ENCODE peak calls at places on chromosome 19, in four cellular contexts. One of them, this sample, is unnamed.

GRCh38 chr19:15315101-15315500 is 17.2 kb downstream of the BRD4 start:
- DNase-seq in activated CD8-positive, alpha-beta T cell treated with anti-CD3 and anti-CD28 coated beads for 36 hours: no peak
- DNase-seq in mammary epithelial cell: peak; percentile 70
- DNase-seq in fibroblast of lung: no peak
- DNase-seq in this sample: no peak

GRCh38 chr19:39858541-39858940 is 12.4 kb upstream of the FBL start:
- DNase-seq in activated CD8-positive, alpha-beta T cell treated with anti-CD3 and anti-CD28 coated beads for 36 hours: peak; percentile 82
- DNase-seq in mammary epithelial cell: no peak
- DNase-seq in fibroblast of lung: peak; percentile 14
- DNase-seq in this sample: no peak

GRCh38 chr19:1278713-1279112 is 3.4 kb downstream of the FAM174C start:
- DNase-seq in activated CD8-positive, alpha-beta T cell treated with anti-CD3 and anti-CD28 coated beads for 36 hours: no peak
- DNase-seq in mammary epithelial cell: no peak
- DNase-seq in fibroblast of lung: no peak
- DNase-seq in this sample: no peak

GRCh38 chr19:18894254-18895037 is 1.5 kb downstream of the CERS1 start:
- DNase-seq in activated CD8-positive, alpha-beta T cell treated with anti-CD3 and anti-CD28 coated beads for 36 hours: no peak
- DNase-seq in mammary epithelial cell: no peak
- DNase-seq in fibroblast of lung: peak; percentile 62
- DNase-seq in this sample: peak; percentile 54

GRCh38 chr19:54969647-54970046 is 3.5 kb downstream of the NLRP2 start:
- DNase-seq in activated CD8-positive, alpha-beta T cell treated with anti-CD3 and anti-CD28 coated beads for 36 hours: no peak
- DNase-seq in mammary epithelial cell: no peak
- DNase-seq in fibroblast of lung: no peak
- DNase-seq in this sample: no peak

GRCh38 chr19:1154731-1155351 is 19.2 kb downstream of the SBNO2 start:
- DNase-seq in activated CD8-positive, alpha-beta T cell treated with anti-CD3 and anti-CD28 coated beads for 36 hours: no peak
- DNase-seq in mammary epithelial cell: peak; percentile 85
- DNase-seq in fibroblast of lung: peak; percentile 86
- DNase-seq in this sample: no peak

GRCh38 chr19:3006075-3006767 is 22.9 kb downstream of the TLE2 start:
- DNase-seq in activated CD8-positive, alpha-beta T cell treated with anti-CD3 and anti-CD28 coated beads for 36 hours: peak; percentile 40
- DNase-seq in mammary epithelial cell: no peak
- DNase-seq in fibroblast of lung: no peak
- DNase-seq in this sample: no peak

GRCh38 chr19:916645-917322 is 349 bp upstream of the KISS1R start:
- DNase-seq in activated CD8-positive, alpha-beta T cell treated with anti-CD3 and anti-CD28 coated beads for 36 hours: peak; percentile 59
- DNase-seq in mammary epithelial cell: no peak
- DNase-seq in fibroblast of lung: no peak
- DNase-seq in this sample: no peak

GRCh38 chr19:2230029-2230531 is 6.0 kb downstream of the PLEKHJ1 start:
- DNase-seq in activated CD8-positive, alpha-beta T cell treated with anti-CD3 and anti-CD28 coated beads for 36 hours: no peak
- DNase-seq in mammary epithelial cell: no peak
- DNase-seq in fibroblast of lung: no peak
- DNase-seq in this sample: no peak

GRCh38 chr19:42380155-42380554 is 9.9 kb downstream of the CNFN start:
- DNase-seq in activated CD8-positive, alpha-beta T cell treated with anti-CD3 and anti-CD28 coated beads for 36 hours: no peak
- DNase-seq in mammary epithelial cell: no peak
- DNase-seq in fibroblast of lung: no peak
- DNase-seq in this sample: no peak

GRCh38 chr19:42693760-42694350 is 46.4 kb downstream of the PSG3 start:
- DNase-seq in activated CD8-positive, alpha-beta T cell treated with anti-CD3 and anti-CD28 coated beads for 36 hours: peak; percentile 26
- DNase-seq in mammary epithelial cell: peak; percentile 43
- DNase-seq in fibroblast of lung: peak; percentile 33
- DNase-seq in this sample: peak; percentile 57

GRCh38 chr19:1299822-1300221 is 14.1 kb downstream of the EFNA2 start:
- DNase-seq in activated CD8-positive, alpha-beta T cell treated with anti-CD3 and anti-CD28 coated beads for 36 hours: no peak
- DNase-seq in mammary epithelial cell: no peak
- DNase-seq in fibroblast of lung: no peak
- DNase-seq in this sample: no peak

GRCh38 chr19:41325947-41326706 is 16.2 kb downstream of the CCDC97 start:
- DNase-seq in activated CD8-positive, alpha-beta T cell treated with anti-CD3 and anti-CD28 coated beads for 36 hours: peak; percentile 58
- DNase-seq in mammary epithelial cell: no peak
- DNase-seq in fibroblast of lung: peak; percentile 82
- DNase-seq in this sample: peak; percentile 85

GRCh38 chr19:19113040-19113541 is 25.2 kb downstream of the TMEM161A start:
- DNase-seq in activated CD8-positive, alpha-beta T cell treated with anti-CD3 and anti-CD28 coated beads for 36 hours: peak; percentile 21
- DNase-seq in mammary epithelial cell: no peak
- DNase-seq in fibroblast of lung: peak; percentile 30
- DNase-seq in this sample: peak; percentile 54

GRCh38 chr19:2328401-2329161 is at the start of the genes LSM7 and SPPL2B:
- DNase-seq in activated CD8-positive, alpha-beta T cell treated with anti-CD3 and anti-CD28 coated beads for 36 hours: peak; percentile 91
- DNase-seq in mammary epithelial cell: peak; percentile 83
- DNase-seq in fibroblast of lung: peak; percentile 77
- DNase-seq in this sample: peak; percentile 100

GRCh38 chr19:45995715-45996385 is 583 bp downstream of the CCDC61 start:
- DNase-seq in activated CD8-positive, alpha-beta T cell treated with anti-CD3 and anti-CD28 coated beads for 36 hours: no peak
- DNase-seq in mammary epithelial cell: no peak
- DNase-seq in fibroblast of lung: peak; percentile 67
- DNase-seq in this sample: no peak

GRCh38 chr19:18223860-18224524 is 2.2 kb downstream of the PDE4C start:
- DNase-seq in activated CD8-positive, alpha-beta T cell treated with anti-CD3 and anti-CD28 coated beads for 36 hours: peak; percentile 44
- DNase-seq in mammary epithelial cell: no peak
- DNase-seq in fibroblast of lung: no peak
- DNase-seq in this sample: peak; percentile 62

GRCh38 chr19:54556194-54556593 is 17.4 kb upstream of the LILRA2 start:
- DNase-seq in activated CD8-positive, alpha-beta T cell treated with anti-CD3 and anti-CD28 coated beads for 36 hours: no peak
- DNase-seq in mammary epithelial cell: no peak
- DNase-seq in fibroblast of lung: no peak
- DNase-seq in this sample: no peak

GRCh38 chr19:3769494-3769893 is 2.5 kb downstream of the RAX2 start:
- DNase-seq in activated CD8-positive, alpha-beta T cell treated with anti-CD3 and anti-CD28 coated beads for 36 hours: no peak
- DNase-seq in mammary epithelial cell: no peak
- DNase-seq in fibroblast of lung: no peak
- DNase-seq in this sample: no peak

GRCh38 chr19:1852294-1852646 is 4.0 kb upstream of the REXO1 start:
- DNase-seq in activated CD8-positive, alpha-beta T cell treated with anti-CD3 and anti-CD28 coated beads for 36 hours: peak; percentile 62
- DNase-seq in mammary epithelial cell: no peak
- DNase-seq in fibroblast of lung: no peak
- DNase-seq in this sample: no peak

GRCh38 chr19:30686252-30686762 is 314.1 kb downstream of the ZNF536 start:
- DNase-seq in activated CD8-positive, alpha-beta T cell treated with anti-CD3 and anti-CD28 coated beads for 36 hours: no peak
- DNase-seq in mammary epithelial cell: no peak
- DNase-seq in fibroblast of lung: peak; percentile 14
- DNase-seq in this sample: no peak

GRCh38 chr19:3403489-3404323 is 37.3 kb downstream of the NFIC start:
- DNase-seq in activated CD8-positive, alpha-beta T cell treated with anti-CD3 and anti-CD28 coated beads for 36 hours: no peak
- DNase-seq in mammary epithelial cell: peak; percentile 11
- DNase-seq in fibroblast of lung: peak; percentile 96
- DNase-seq in this sample: no peak

GRCh38 chr19:30227661-30228112 is 144.5 kb upstream of the ZNF536 start:
- DNase-seq in activated CD8-positive, alpha-beta T cell treated with anti-CD3 and anti-CD28 coated beads for 36 hours: peak; percentile 72
- DNase-seq in mammary epithelial cell: peak; percentile 42
- DNase-seq in fibroblast of lung: peak; percentile 59
- DNase-seq in this sample: peak; percentile 92

GRCh38 chr19:1098177-1099051 is 3.2 kb upstream of the POLR2E start:
- DNase-seq in activated CD8-positive, alpha-beta T cell treated with anti-CD3 and anti-CD28 coated beads for 36 hours: no peak
- DNase-seq in mammary epithelial cell: no peak
- DNase-seq in fibroblast of lung: no peak
- DNase-seq in this sample: no peak

GRCh38 chr19:41324231-41324702 is 14.3 kb downstream of the CCDC97 start:
- DNase-seq in activated CD8-positive, alpha-beta T cell treated with anti-CD3 and anti-CD28 coated beads for 36 hours: no peak
- DNase-seq in mammary epithelial cell: no peak
- DNase-seq in fibroblast of lung: no peak
- DNase-seq in this sample: no peak

GRCh38 chr19:2636897-2637683 is 65.4 kb downstream of the GNG7 start:
- DNase-seq in activated CD8-positive, alpha-beta T cell treated with anti-CD3 and anti-CD28 coated beads for 36 hours: peak; percentile 83
- DNase-seq in mammary epithelial cell: no peak
- DNase-seq in fibroblast of lung: peak; percentile 23
- DNase-seq in this sample: peak; percentile 89

GRCh38 chr19:10238172-10238783 is 7.1 kb upstream of the S1PR2 start:
- DNase-seq in activated CD8-positive, alpha-beta T cell treated with anti-CD3 and anti-CD28 coated beads for 36 hours: peak; percentile 32
- DNase-seq in mammary epithelial cell: no peak
- DNase-seq in fibroblast of lung: peak; percentile 17
- DNase-seq in this sample: no peak

GRCh38 chr19:2114821-2115220 is 18.1 kb downstream of the IZUMO4 start:
- DNase-seq in activated CD8-positive, alpha-beta T cell treated with anti-CD3 and anti-CD28 coated beads for 36 hours: no peak
- DNase-seq in mammary epithelial cell: no peak
- DNase-seq in fibroblast of lung: no peak
- DNase-seq in this sample: no peak

GRCh38 chr19:35332817-35333216 is 3.8 kb downstream of the CD22 start:
- DNase-seq in activated CD8-positive, alpha-beta T cell treated with anti-CD3 and anti-CD28 coated beads for 36 hours: peak; percentile 76
- DNase-seq in mammary epithelial cell: no peak
- DNase-seq in fibroblast of lung: no peak
- DNase-seq in this sample: no peak

GRCh38 chr19:42028304-42029216 is 34.5 kb upstream of the ATP1A3 start:
- DNase-seq in activated CD8-positive, alpha-beta T cell treated with anti-CD3 and anti-CD28 coated beads for 36 hours: peak; percentile 50
- DNase-seq in mammary epithelial cell: no peak
- DNase-seq in fibroblast of lung: no peak
- DNase-seq in this sample: no peak

GRCh38 chr19:16021796-16022195 is 54.5 kb upstream of the TPM4 start:
- DNase-seq in activated CD8-positive, alpha-beta T cell treated with anti-CD3 and anti-CD28 coated beads for 36 hours: no peak
- DNase-seq in mammary epithelial cell: no peak
- DNase-seq in fibroblast of lung: no peak
- DNase-seq in this sample: no peak

GRCh38 chr19:39512964-39513363 is 2.0 kb upstream of the SELENOV start:
- DNase-seq in activated CD8-positive, alpha-beta T cell treated with anti-CD3 and anti-CD28 coated beads for 36 hours: no peak
- DNase-seq in mammary epithelial cell: no peak
- DNase-seq in fibroblast of lung: no peak
- DNase-seq in this sample: no peak

GRCh38 chr19:35213678-35214632 is 14.6 kb downstream of the FAM187B start:
- DNase-seq in activated CD8-positive, alpha-beta T cell treated with anti-CD3 and anti-CD28 coated beads for 36 hours: peak; percentile 93
- DNase-seq in mammary epithelial cell: peak; percentile 94
- DNase-seq in fibroblast of lung: peak; percentile 20
- DNase-seq in this sample: peak; percentile 34

GRCh38 chr19:57651654-57651996 is 17.1 kb upstream of the ZSCAN4 start:
- DNase-seq in activated CD8-positive, alpha-beta T cell treated with anti-CD3 and anti-CD28 coated beads for 36 hours: no peak
- DNase-seq in mammary epithelial cell: no peak
- DNase-seq in fibroblast of lung: no peak
- DNase-seq in this sample: no peak
- TF ChIP-seq CTCF in activated CD8-positive, alpha-beta T cell treated with anti-CD3 and anti-CD28 coated beads for 36 hours: no peak
- TF ChIP-seq CTCF in mammary epithelial cell: peak; percentile 37
- TF ChIP-seq CTCF in fibroblast of lung: no peak
- TF ChIP-seq CTCF in this sample: no peak

GRCh38 chr19:11766597-11767591 is at the start of gene ZNF441:
- DNase-seq in activated CD8-positive, alpha-beta T cell treated with anti-CD3 and anti-CD28 coated beads for 36 hours: peak; percentile 98
- DNase-seq in mammary epithelial cell: peak; percentile 92
- DNase-seq in fibroblast of lung: peak; percentile 91
- DNase-seq in this sample: peak; percentile 94
- TF ChIP-seq CTCF in activated CD8-positive, alpha-beta T cell treated with anti-CD3 and anti-CD28 coated beads for 36 hours: no peak
- TF ChIP-seq CTCF in mammary epithelial cell: no peak
- TF ChIP-seq CTCF in fibroblast of lung: no peak
- TF ChIP-seq CTCF in this sample: no peak

DNA sequence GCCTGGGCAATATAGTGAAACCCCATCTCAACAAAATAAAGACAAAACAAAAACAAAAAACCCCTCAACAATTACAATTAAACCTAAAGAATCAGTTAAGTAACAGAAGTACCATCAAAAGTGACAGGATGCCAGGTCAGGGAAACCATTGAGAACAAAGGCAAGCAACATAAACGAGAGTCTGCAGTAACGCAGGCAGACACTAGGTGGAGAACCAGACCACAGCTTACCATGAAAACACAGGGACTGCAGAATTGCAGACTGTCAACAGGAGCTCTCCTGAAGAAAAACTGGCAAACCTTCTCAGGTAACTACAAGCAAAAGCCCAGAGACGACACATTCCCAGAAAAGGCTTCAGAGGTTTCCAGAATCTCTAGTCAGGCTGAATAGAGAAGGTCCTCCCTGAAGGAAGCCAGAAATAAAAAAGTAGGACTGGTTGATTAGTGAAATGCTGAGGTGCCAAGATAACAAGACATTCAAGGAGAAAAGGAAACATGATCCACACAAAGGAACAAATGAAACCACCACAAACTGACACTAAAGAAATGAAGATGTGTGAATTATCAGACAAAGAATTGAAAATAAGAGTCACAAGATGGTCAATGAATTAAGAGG is 2.2 kb upstream of the ZNF665 start:
- DNase-seq in activated CD8-positive, alpha-beta T cell treated with anti-CD3 and anti-CD28 coated beads for 36 hours: peak; percentile 86
- DNase-seq in mammary epithelial cell: peak; percentile 74
- DNase-seq in fibroblast of lung: peak; percentile 74
- DNase-seq in this sample: peak; percentile 75
- TF ChIP-seq CTCF in activated CD8-positive, alpha-beta T cell treated with anti-CD3 and anti-CD28 coated beads for 36 hours: peak; percentile 85
- TF ChIP-seq CTCF in mammary epithelial cell: peak; percentile 94
- TF ChIP-seq CTCF in fibroblast of lung: peak; percentile 96
- TF ChIP-seq CTCF in this sample: peak; percentile 93

GRCh38 chr19:6752257-6753177 is 13.0 kb downstream of the TRIP10 start:
- DNase-seq in activated CD8-positive, alpha-beta T cell treated with anti-CD3 and anti-CD28 coated beads for 36 hours: no peak
- DNase-seq in mammary epithelial cell: no peak
- DNase-seq in fibroblast of lung: no peak
- DNase-seq in this sample: no peak
- TF ChIP-seq CTCF in activated CD8-positive, alpha-beta T cell treated with anti-CD3 and anti-CD28 coated beads for 36 hours: no peak
- TF ChIP-seq CTCF in mammary epithelial cell: no peak
- TF ChIP-seq CTCF in fibroblast of lung: no peak
- TF ChIP-seq CTCF in this sample: no peak

GRCh38 chr19:33946535-33947323 is 150.1 kb downstream of the KCTD15 start:
- DNase-seq in activated CD8-positive, alpha-beta T cell treated with anti-CD3 and anti-CD28 coated beads for 36 hours: no peak
- DNase-seq in mammary epithelial cell: no peak
- DNase-seq in fibroblast of lung: no peak
- DNase-seq in this sample: no peak

GRCh38 chr19:33948651-33949335 is 152.1 kb downstream of the KCTD15 start:
- DNase-seq in activated CD8-positive, alpha-beta T cell treated with anti-CD3 and anti-CD28 coated beads for 36 hours: no peak
- DNase-seq in mammary epithelial cell: no peak
- DNase-seq in fibroblast of lung: no peak
- DNase-seq in this sample: no peak

GRCh38 chr19:33953023-33953422 is 156.4 kb downstream of the KCTD15 start:
- DNase-seq in activated CD8-positive, alpha-beta T cell treated with anti-CD3 and anti-CD28 coated beads for 36 hours: no peak
- DNase-seq in mammary epithelial cell: no peak
- DNase-seq in fibroblast of lung: no peak
- DNase-seq in this sample: no peak

GRCh38 chr19:33950141-33950805 is 153.6 kb downstream of the KCTD15 start:
- DNase-seq in activated CD8-positive, alpha-beta T cell treated with anti-CD3 and anti-CD28 coated beads for 36 hours: no peak
- DNase-seq in mammary epithelial cell: no peak
- DNase-seq in fibroblast of lung: no peak
- DNase-seq in this sample: no peak

DNA sequence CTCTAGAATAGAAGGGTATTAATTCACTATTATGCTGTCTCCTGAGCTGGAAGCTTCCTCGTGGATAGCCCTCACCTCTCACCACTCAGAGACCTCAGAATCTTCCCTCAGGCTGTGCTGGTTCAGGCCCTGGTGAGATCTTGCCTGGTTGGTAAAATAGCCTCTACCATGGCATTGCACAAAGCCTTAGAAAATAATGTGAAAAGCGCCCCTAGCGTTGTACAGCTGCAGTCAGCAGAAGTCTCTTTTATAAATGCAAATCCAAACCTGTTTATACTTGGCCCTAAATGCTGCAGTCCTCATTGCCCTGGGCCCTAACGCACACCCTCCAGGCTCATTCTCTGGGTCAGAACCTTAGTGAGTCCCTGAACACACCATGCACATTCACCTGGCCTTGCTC is 150.9 kb downstream of the KCTD15 start:
- DNase-seq in activated CD8-positive, alpha-beta T cell treated with anti-CD3 and anti-CD28 coated beads for 36 hours: no peak
- DNase-seq in mammary epithelial cell: no peak
- DNase-seq in fibroblast of lung: no peak
- DNase-seq in this sample: no peak
- TF ChIP-seq CTCF in activated CD8-positive, alpha-beta T cell treated with anti-CD3 and anti-CD28 coated beads for 36 hours: no peak
- TF ChIP-seq CTCF in mammary epithelial cell: no peak
- TF ChIP-seq CTCF in fibroblast of lung: no peak
- TF ChIP-seq CTCF in this sample: no peak